ENCODE peak calls at places on chromosomes 1 and 21, in seven cellular contexts. W, T, X, Q, H, M and S are unnamed samples.

GRCh38 chr1:109257682-109258421 is 8.5 kb downstream of the CELSR2 start:
- DNase-seq in W (no peak), T (no peak), X (no peak), Q (no peak), H (no peak), M (no peak), S (peak)

GRCh38 chr21:42687796-42688195 is 34.4 kb downstream of the PDE9A start:
- DNase-seq in W (no peak), T (no peak), X (no peak), Q (no peak), H (no peak), M (no peak), S (peak)

GRCh38 chr1:220528679-220529529 is 968 bp downstream of the MARK1 start:
- DNase-seq in W (no peak), T (peak), X (no peak), Q (no peak), H (peak), M (no peak), S (peak)

GRCh38 chr1:184606786-184607185 is 147.9 kb downstream of the EDEM3 start:
- DNase-seq in W (no peak), T (no peak), X (no peak), Q (no peak), H (no peak), M (no peak), S (no peak)

GRCh38 chr1:23673086-23673813 is 18.4 kb upstream of the RPL11 start:
- DNase-seq in W (peak), T (peak), X (peak), Q (no peak), H (peak), M (peak), S (peak)

GRCh38 chr21:33096426-33096825 is 26.5 kb downstream of the OLIG1 start:
- DNase-seq in W (no peak), T (no peak), X (no peak), Q (peak), H (no peak), M (no peak), S (no peak)

GRCh38 chr1:213507472-213508223 is 456.6 kb downstream of the RPS6KC1 start:
- DNase-seq in W (no peak), T (peak), X (no peak), Q (no peak), H (no peak), M (no peak), S (no peak)

GRCh38 chr1:47940779-47941178 is 56.4 kb downstream of the TRABD2B start:
- DNase-seq in W (peak), T (no peak), X (no peak), Q (no peak), H (no peak), M (no peak), S (no peak)

GRCh38 chr1:231817813-231818212 is 191.2 kb downstream of the DISC1 start:
- DNase-seq in W (peak), T (no peak), X (peak), Q (no peak), H (no peak), M (peak), S (no peak)

GRCh38 chr21:36695671-36696389 is 3.1 kb upstream of the SIM2 start:
- DNase-seq in W (no peak), T (peak), X (no peak), Q (no peak), H (peak), M (no peak), S (peak)

GRCh38 chr21:38468989-38469388 is 29.3 kb downstream of the ERG start:
- DNase-seq in W (no peak), T (no peak), X (no peak), Q (no peak), H (no peak), M (peak), S (no peak)

GRCh38 chr1:17069452-17070162 is 15.8 kb upstream of the SDHB start:
- DNase-seq in W (no peak), T (no peak), X (no peak), Q (no peak), H (no peak), M (no peak), S (peak)

GRCh38 chr1:9597361-9598315 is 8.9 kb downstream of the TMEM201 start:
- DNase-seq in W (no peak), T (no peak), X (no peak), Q (no peak), H (no peak), M (no peak), S (peak)

GRCh38 chr1:108828074-108828961 is 28.6 kb downstream of the AKNAD1 start:
- DNase-seq in W (peak), T (peak), X (peak), Q (peak), H (peak), M (peak), S (peak)

GRCh38 chr21:34270406-34270805 is 93.4 kb upstream of the KCNE2 start:
- DNase-seq in W (no peak), T (no peak), X (no peak), Q (no peak), H (no peak), M (no peak), S (no peak)

GRCh38 chr1:12179111-12179519 is 12.3 kb downstream of the TNFRSF1B start:
- DNase-seq in W (peak), T (no peak), X (peak), Q (no peak), H (no peak), M (no peak), S (peak)

GRCh38 chr1:172662464-172663109 is 3.7 kb downstream of the FASLG start:
- DNase-seq in W (peak), T (no peak), X (peak), Q (peak), H (no peak), M (peak), S (peak)

GRCh38 chr21:37412603-37413360 is 46.2 kb downstream of the DYRK1A start:
- DNase-seq in W (peak), T (no peak), X (peak), Q (no peak), H (no peak), M (no peak), S (no peak)

GRCh38 chr1:65179148-65179547 is 31.1 kb downstream of the AK4 start:
- DNase-seq in W (peak), T (no peak), X (no peak), Q (no peak), H (no peak), M (peak), S (no peak)

GRCh38 chr1:240091614-240092300 is at the start of gene FMN2:
- DNase-seq in W (peak), T (peak), X (peak), Q (no peak), H (peak), M (peak), S (peak)

GRCh38 chr1:185984113-185984836 is 250.1 kb downstream of the HMCN1 start:
- DNase-seq in W (no peak), T (no peak), X (peak), Q (no peak), H (no peak), M (no peak), S (no peak)

GRCh38 chr1:84165566-84165965 is 21.5 kb downstream of the PRKACB start:
- DNase-seq in W (no peak), T (no peak), X (no peak), Q (peak), H (no peak), M (no peak), S (no peak)

GRCh38 chr1:22133247-22133927 is 9.5 kb downstream of the WNT4 start:
- DNase-seq in W (no peak), T (peak), X (no peak), Q (no peak), H (peak), M (no peak), S (no peak)

GRCh38 chr1:207032528-207033017 is at the start of gene C1orf116:
- DNase-seq in W (no peak), T (peak), X (no peak), Q (no peak), H (peak), M (peak), S (peak)

GRCh38 chr1:64623750-64624445 is 121.0 kb upstream of the RAVER2 start:
- DNase-seq in W (peak), T (no peak), X (peak), Q (no peak), H (no peak), M (peak), S (no peak)

GRCh38 chr1:162690672-162691434 is 58.6 kb downstream of the DDR2 start:
- DNase-seq in W (peak), T (peak), X (peak), Q (no peak), H (peak), M (peak), S (peak)

GRCh38 chr21:38669186-38669585 is 136.5 kb upstream of the ETS2 start:
- DNase-seq in W (peak), T (peak), X (peak), Q (peak), H (peak), M (peak), S (no peak)

GRCh38 chr1:227411066-227411465 is 92.8 kb upstream of the CDC42BPA start:
- DNase-seq in W (no peak), T (no peak), X (peak), Q (no peak), H (no peak), M (no peak), S (peak)

GRCh38 chr1:96416111-96416595 is 305.4 kb upstream of the PTBP2 start:
- DNase-seq in W (peak), T (no peak), X (peak), Q (no peak), H (no peak), M (peak), S (peak)

GRCh38 chr1:43867946-43868740 is 65.5 kb upstream of the ARTN start:
- DNase-seq in W (peak), T (no peak), X (peak), Q (no peak), H (no peak), M (peak), S (peak)

GRCh38 chr1:47523812-47524170 is 85.9 kb downstream of the FOXD2 start:
- DNase-seq in W (no peak), T (peak), X (no peak), Q (no peak), H (no peak), M (no peak), S (no peak)

GRCh38 chr1:156893048-156893953 is at the start of gene PEAR1:
- DNase-seq in W (peak), T (peak), X (peak), Q (no peak), H (peak), M (no peak), S (no peak)

GRCh38 chr1:182087304-182087703 is 25.8 kb upstream of the ZNF648 start:
- DNase-seq in W (no peak), T (no peak), X (no peak), Q (no peak), H (no peak), M (no peak), S (no peak)

GRCh38 chr1:83641828-83642443 is 357.0 kb downstream of the TTLL7 start:
- DNase-seq in W (no peak), T (no peak), X (peak), Q (no peak), H (no peak), M (no peak), S (peak)

DNA sequence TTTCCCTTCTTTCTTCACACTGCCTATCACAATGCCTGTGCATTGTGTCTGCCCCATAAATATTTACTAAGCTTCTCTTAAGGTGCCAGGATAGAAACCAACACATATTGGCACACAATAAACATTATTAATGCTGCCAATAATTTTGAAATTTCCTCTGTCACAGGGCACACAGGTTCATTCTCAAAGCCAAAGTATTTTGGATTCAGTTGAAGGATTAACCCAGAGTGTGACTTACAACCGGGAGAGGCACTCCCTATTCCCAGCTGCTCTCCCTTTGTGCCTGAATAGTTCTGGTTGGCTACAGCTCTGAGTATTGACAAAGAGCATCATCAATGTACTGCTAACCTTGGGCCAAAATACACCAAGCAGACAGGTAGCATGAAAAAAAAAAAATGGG is 46.6 kb upstream of the ATP1A1 start:
- DNase-seq in W (no peak), T (no peak), X (no peak), Q (no peak), H (no peak), M (no peak), S (peak)
- H2AFZ ChIP-seq in W (no peak), T (no peak), X (no peak), Q (peak), H (no peak), M (no peak), S (no peak)

GRCh38 chr1:179080866-179081695 is 789 bp upstream of the TOR3A start:
- DNase-seq in W (no peak), T (no peak), X (no peak), Q (peak), H (peak), M (no peak), S (no peak)
- H2AFZ ChIP-seq in W (peak), T (peak), X (peak), Q (peak), H (peak), M (peak), S (peak)

GRCh38 chr21:23858878-23859277 is 1748.4 kb downstream of the MRPL39 start:
- DNase-seq in W (no peak), T (no peak), X (no peak), Q (no peak), H (no peak), M (no peak), S (no peak)

GRCh38 chr21:23853796-23854379 is 1753.4 kb downstream of the MRPL39 start:
- DNase-seq in W (peak), T (peak), X (no peak), Q (peak), H (no peak), M (peak), S (no peak)
- H2AFZ ChIP-seq in W (no peak), T (no peak), X (no peak), Q (no peak), H (no peak), M (no peak), S (no peak)

GRCh38 chr1:76299036-76299435 is 224.5 kb downstream of the ST6GALNAC3 start:
- DNase-seq in W (no peak), T (no peak), X (no peak), Q (no peak), H (no peak), M (no peak), S (no peak)
- H2AFZ ChIP-seq in W (no peak), T (no peak), X (no peak), Q (no peak), H (no peak), M (no peak), S (no peak)

GRCh38 chr1:58943776-58944175 is 159.9 kb upstream of the JUN start:
- DNase-seq in W (no peak), T (no peak), X (no peak), Q (no peak), H (no peak), M (no peak), S (no peak)

GRCh38 chr1:58939146-58939545 is 155.3 kb upstream of the JUN start:
- DNase-seq in W (no peak), T (no peak), X (no peak), Q (no peak), H (no peak), M (no peak), S (no peak)

GRCh38 chr1:58939666-58940370 is 156.0 kb upstream of the JUN start:
- DNase-seq in W (no peak), T (no peak), X (no peak), Q (no peak), H (no peak), M (no peak), S (no peak)

GRCh38 chr1:58942759-58943191 is 158.9 kb upstream of the JUN start:
- DNase-seq in W (no peak), T (no peak), X (no peak), Q (no peak), H (no peak), M (peak), S (no peak)

DNA sequence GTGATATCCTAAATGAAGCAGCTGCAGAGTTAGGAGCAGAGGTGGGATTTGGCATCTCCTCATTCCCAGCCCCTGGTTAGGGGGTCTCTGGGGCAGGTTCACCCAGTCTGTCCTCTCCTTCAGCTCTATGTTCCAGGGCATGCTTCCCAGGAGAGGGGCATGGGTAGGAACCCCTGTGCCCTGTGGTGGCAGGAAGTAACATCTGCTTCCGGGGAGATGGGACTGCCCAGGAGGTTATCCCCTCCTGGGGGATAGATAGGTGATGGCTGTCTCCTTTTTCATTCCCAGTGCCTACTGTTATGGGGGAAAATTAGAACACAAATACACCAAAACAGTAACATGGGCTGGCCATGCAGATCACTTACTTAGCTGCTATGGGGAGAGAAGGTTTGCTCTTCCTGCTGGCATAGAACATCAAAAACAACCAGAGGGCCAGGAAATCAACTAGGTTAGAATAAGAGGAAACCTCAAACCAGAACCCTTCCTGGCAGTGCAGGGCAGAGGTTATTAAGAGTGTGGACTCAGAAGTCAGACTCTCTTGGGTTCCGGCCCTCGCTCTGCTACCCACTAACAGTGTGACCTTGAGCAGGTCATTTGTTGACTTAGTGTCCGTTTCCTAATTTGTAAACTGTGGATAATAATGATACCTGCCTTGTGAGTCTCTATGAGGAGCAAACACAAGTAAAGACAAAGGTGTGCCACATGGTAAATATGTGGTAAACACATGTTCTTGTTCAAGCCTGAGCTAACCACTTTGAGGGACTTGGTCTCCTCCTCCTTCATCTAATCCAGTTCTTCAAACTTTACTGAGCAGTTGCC is 157.8 kb upstream of the JUN start:
- DNase-seq in W (no peak), T (no peak), X (no peak), Q (peak), H (no peak), M (no peak), S (no peak)
- H2AFZ ChIP-seq in W (no peak), T (no peak), X (no peak), Q (peak), H (no peak), M (no peak), S (no peak)

GRCh38 chr1:120179420-120180348 is 3.4 kb upstream of the SEC22B start:
- DNase-seq in W (peak), T (peak), X (peak), Q (no peak), H (peak), M (peak), S (peak)

GRCh38 chr1:120176092-120176855 is at the start of gene SEC22B:
- DNase-seq in W (peak), T (peak), X (peak), Q (peak), H (peak), M (peak), S (peak)

DNA sequence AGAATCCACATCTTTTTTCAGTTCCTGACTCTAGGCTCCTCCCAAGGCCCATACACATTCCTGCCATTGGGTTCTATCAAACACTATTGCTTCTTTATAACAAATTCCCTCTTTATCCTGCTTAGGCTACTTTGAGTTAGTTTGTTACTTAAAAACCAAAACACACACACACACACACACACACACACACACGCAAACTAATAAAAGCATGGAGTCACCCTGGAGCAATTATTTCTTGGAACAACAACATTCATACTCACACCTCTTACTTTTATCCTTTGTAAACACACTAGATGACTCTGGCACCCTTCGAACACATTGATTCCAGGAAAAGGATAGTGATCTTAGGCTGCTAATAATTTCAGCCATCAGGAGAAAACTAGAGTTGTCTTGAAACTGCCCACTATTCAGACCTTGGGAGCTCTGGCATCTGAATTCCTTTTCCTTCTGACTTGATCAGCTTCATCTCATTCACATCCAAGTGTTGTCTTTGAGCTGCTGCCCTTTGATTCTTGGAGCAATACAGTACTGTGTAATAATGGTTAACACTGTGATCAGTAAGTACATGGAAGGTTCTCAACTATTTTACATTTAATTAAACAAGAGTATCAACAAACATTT is 2.6 kb upstream of the SEC22B start:
- DNase-seq in W (peak), T (peak), X (no peak), Q (no peak), H (peak), M (no peak), S (peak)
- H2AFZ ChIP-seq in W (peak), T (no peak), X (no peak), Q (no peak), H (peak), M (peak), S (peak)

GRCh38 chr1:79283451-79283850 is 276.9 kb upstream of the ADGRL4 start:
- DNase-seq in W (no peak), T (no peak), X (no peak), Q (no peak), H (no peak), M (no peak), S (no peak)

GRCh38 chr1:79281442-79281841 is 274.9 kb upstream of the ADGRL4 start:
- DNase-seq in W (no peak), T (no peak), X (no peak), Q (no peak), H (no peak), M (no peak), S (no peak)

GRCh38 chr1:79290927-79291474 is 284.5 kb upstream of the ADGRL4 start:
- DNase-seq in W (no peak), T (no peak), X (no peak), Q (no peak), H (no peak), M (no peak), S (no peak)

DNA sequence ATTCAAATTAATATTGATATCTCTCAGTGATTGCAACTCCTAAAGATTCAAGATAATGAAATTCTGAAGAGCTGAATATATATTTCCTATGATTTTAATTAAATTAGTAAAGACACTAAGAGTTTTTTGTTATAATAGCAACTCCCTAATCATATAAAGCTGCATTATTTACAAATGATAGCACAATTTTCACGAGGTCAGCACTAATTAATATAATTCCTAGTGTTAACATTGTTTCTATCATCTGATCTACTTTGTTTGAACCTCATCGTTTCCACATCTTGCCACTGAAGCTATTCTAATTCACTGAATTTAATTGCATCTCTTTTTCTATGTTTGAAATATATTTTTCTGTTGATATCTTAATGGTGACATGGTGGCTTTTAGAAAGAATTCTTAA is 279.1 kb upstream of the ADGRL4 start:
- DNase-seq in W (no peak), T (no peak), X (no peak), Q (no peak), H (no peak), M (no peak), S (no peak)
- H2AFZ ChIP-seq in W (no peak), T (no peak), X (no peak), Q (no peak), H (no peak), M (no peak), S (no peak)